ENCODE peak calls at places on chromosome 19, in five cellular contexts. W, M, Y, D and K are unnamed samples.

GRCh38 chr19:43316591-43317319 is 36.7 kb upstream of the CD177 start:
- DNase-seq in W (no peak), M (no peak), Y (no peak), D (no peak), K (no peak)

GRCh38 chr19:51468545-51468920 is 9.8 kb upstream of the CEACAM18 start:
- DNase-seq in W (no peak), M (no peak), Y (peak), D (no peak), K (no peak)

GRCh38 chr19:46759817-46760333 is 13.6 kb upstream of the STRN4 start:
- DNase-seq in W (no peak), M (no peak), Y (no peak), D (peak), K (peak)

GRCh38 chr19:1355974-1356865 is 27.5 kb upstream of the NDUFS7 start:
- DNase-seq in W (peak), M (no peak), Y (no peak), D (peak), K (no peak)

GRCh38 chr19:41801682-41802317 is 5.4 kb downstream of the CEACAM3 start:
- DNase-seq in W (no peak), M (no peak), Y (no peak), D (no peak), K (no peak)

GRCh38 chr19:28556371-28556770 is 656.6 kb downstream of the UQCRFS1 start:
- DNase-seq in W (no peak), M (no peak), Y (no peak), D (no peak), K (no peak)

GRCh38 chr19:1102407-1103106 is 1.2 kb upstream of the GPX4 start:
- DNase-seq in W (peak), M (no peak), Y (no peak), D (peak), K (peak)

GRCh38 chr19:10112895-10113591 is 1.6 kb downstream of the P2RY11 start:
- DNase-seq in W (no peak), M (no peak), Y (no peak), D (no peak), K (no peak)

GRCh38 chr19:7998081-7998480 is 7.4 kb downstream of the ELAVL1 start:
- DNase-seq in W (no peak), M (no peak), Y (no peak), D (no peak), K (no peak)

GRCh38 chr19:18869781-18870530 is 26.0 kb downstream of the CERS1 start:
- DNase-seq in W (no peak), M (no peak), Y (no peak), D (no peak), K (no peak)

GRCh38 chr19:40785526-40785925 is 7.5 kb downstream of the RAB4B start:
- DNase-seq in W (no peak), M (no peak), Y (no peak), D (no peak), K (no peak)

GRCh38 chr19:52670046-52670445 is 31.9 kb upstream of the ZNF83 start:
- DNase-seq in W (no peak), M (no peak), Y (no peak), D (no peak), K (no peak)

GRCh38 chr19:43624933-43625332 is 5.5 kb upstream of the ZNF428 start:
- DNase-seq in W (no peak), M (peak), Y (peak), D (no peak), K (no peak)

GRCh38 chr19:56272448-56272847 is at the start of gene EDDM13:
- DNase-seq in W (peak), M (no peak), Y (no peak), D (no peak), K (no peak)

GRCh38 chr19:33724021-33724722 is 72.5 kb upstream of the KCTD15 start:
- DNase-seq in W (no peak), M (no peak), Y (no peak), D (no peak), K (no peak)

GRCh38 chr19:31261651-31262331 is 87.4 kb downstream of the TSHZ3 start:
- DNase-seq in W (no peak), M (no peak), Y (peak), D (no peak), K (no peak)

GRCh38 chr19:47094557-47095517 is 18.7 kb downstream of the ZC3H4 start:
- DNase-seq in W (no peak), M (no peak), Y (no peak), D (no peak), K (no peak)

GRCh38 chr19:8611890-8612806 is 1.6 kb upstream of the ADAMTS10 start:
- DNase-seq in W (peak), M (peak), Y (peak), D (peak), K (no peak)

GRCh38 chr19:31350693-31351211 is 1.5 kb upstream of the TSHZ3 start:
- DNase-seq in W (no peak), M (peak), Y (no peak), D (peak), K (no peak)

GRCh38 chr19:20482721-20483120 is 82.9 kb downstream of the ZNF737 start:
- DNase-seq in W (no peak), M (no peak), Y (no peak), D (no peak), K (no peak)

GRCh38 chr19:46082728-46083050 is 41.8 kb downstream of the IGFL3 start:
- DNase-seq in W (no peak), M (no peak), Y (no peak), D (no peak), K (no peak)

GRCh38 chr19:10420444-10421239 is at the start of gene PDE4A:
- DNase-seq in W (no peak), M (no peak), Y (peak), D (no peak), K (no peak)

GRCh38 chr19:44689290-44690130 is 9.4 kb upstream of the CEACAM16 start:
- DNase-seq in W (peak), M (peak), Y (peak), D (peak), K (peak)

GRCh38 chr19:44690131-44690440 is 8.9 kb upstream of the CEACAM16 start:
- DNase-seq in W (no peak), M (no peak), Y (no peak), D (no peak), K (no peak)

GRCh38 chr19:44685877-44686276 is 13.1 kb upstream of the CEACAM16 start:
- DNase-seq in W (peak), M (no peak), Y (no peak), D (no peak), K (no peak)

GRCh38 chr19:44686896-44687295 is 12.1 kb upstream of the CEACAM16 start:
- DNase-seq in W (no peak), M (no peak), Y (no peak), D (no peak), K (no peak)

GRCh38 chr19:44687898-44688297 is 11.1 kb upstream of the CEACAM16 start:
- DNase-seq in W (no peak), M (no peak), Y (no peak), D (no peak), K (no peak)
- TF ChIP-seq CTCF in W (no peak), M (no peak), Y (no peak), D (no peak), K (no peak)

DNA sequence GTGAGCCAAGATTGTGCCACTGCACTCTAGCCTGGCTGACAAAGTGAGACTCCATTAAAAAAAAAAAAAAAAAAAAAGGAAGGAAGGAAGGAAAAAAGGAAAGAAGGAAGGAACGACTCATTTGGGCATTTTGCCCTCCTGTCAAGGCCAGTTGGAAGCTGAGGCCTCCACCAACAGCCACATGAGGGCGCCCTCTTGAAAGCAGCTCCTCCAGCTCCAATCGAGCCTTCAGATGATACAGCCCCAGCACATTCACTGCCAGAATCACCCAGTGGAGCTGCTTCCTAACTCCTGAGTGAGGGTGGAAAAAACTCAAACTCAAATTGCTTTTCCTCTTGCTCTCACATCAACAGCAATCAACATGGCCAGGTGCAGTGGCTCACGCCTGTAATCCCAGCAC is 40.9 kb downstream of the GNG7 start:
- DNase-seq in W (no peak), M (no peak), Y (no peak), D (no peak), K (no peak)
- TF ChIP-seq CTCF in W (peak), M (no peak), Y (no peak), D (no peak), K (peak)

DNA sequence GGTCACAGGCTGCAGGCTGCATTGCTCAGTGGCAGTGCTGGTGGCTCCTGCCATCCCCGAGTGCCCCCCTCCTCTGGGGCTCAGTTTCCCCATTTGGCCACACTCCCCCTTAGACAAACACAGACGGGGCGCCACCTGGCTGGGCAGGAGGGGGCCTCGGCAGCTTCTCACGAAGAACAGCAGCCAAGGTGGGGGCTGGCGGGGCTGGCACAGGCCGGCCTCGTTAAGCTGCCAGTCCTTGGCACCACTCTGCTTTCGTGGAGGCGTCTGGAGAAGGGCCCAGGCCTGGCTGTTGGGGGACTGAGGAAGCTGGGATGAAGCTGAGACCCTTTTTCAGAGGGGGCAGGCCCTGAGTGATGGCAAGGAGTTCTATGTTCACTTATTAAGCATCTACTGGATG is 3.7 kb upstream of the ZNRF4 start:
- DNase-seq in W (no peak), M (no peak), Y (no peak), D (no peak), K (no peak)
- TF ChIP-seq CTCF in W (no peak), M (no peak), Y (no peak), D (no peak), K (no peak)

GRCh38 chr19:55112781-55113569 is 4.5 kb downstream of the PPP1R12C start:
- DNase-seq in W (no peak), M (no peak), Y (no peak), D (peak), K (no peak)
- TF ChIP-seq CTCF in W (no peak), M (peak), Y (no peak), D (no peak), K (no peak)